ENCODE peak calls at places on chromosomes 5 and 9, in four cellular contexts. One of them, this sample, is unnamed.

GRCh38 chr9:134205636-134206316 is 41.4 kb upstream of the RNU6ATAC start:
- DNase-seq in GM23248: peak; percentile 90
- DNase-seq in brain microvascular endothelial cell: no peak
- DNase-seq in fibroblast of pulmonary artery: peak; percentile 88
- DNase-seq in this sample: peak; percentile 90

GRCh38 chr9:133186736-133187135 is 22.3 kb downstream of the OBP2B start:
- DNase-seq in GM23248: no peak
- DNase-seq in brain microvascular endothelial cell: no peak
- DNase-seq in fibroblast of pulmonary artery: no peak
- DNase-seq in this sample: no peak

GRCh38 chr9:115369322-115369957 is 251.5 kb upstream of the TNC start:
- DNase-seq in GM23248: peak; percentile 58
- DNase-seq in brain microvascular endothelial cell: peak; percentile 66
- DNase-seq in fibroblast of pulmonary artery: peak; percentile 58
- DNase-seq in this sample: peak; percentile 87

GRCh38 chr5:111385970-111386831 is 126.1 kb downstream of the STARD4 start:
- DNase-seq in GM23248: peak; percentile 19
- DNase-seq in brain microvascular endothelial cell: no peak
- DNase-seq in fibroblast of pulmonary artery: no peak
- DNase-seq in this sample: no peak

GRCh38 chr9:129089246-129089645 is 8.3 kb downstream of the DOLPP1 start:
- DNase-seq in GM23248: no peak
- DNase-seq in brain microvascular endothelial cell: no peak
- DNase-seq in fibroblast of pulmonary artery: no peak
- DNase-seq in this sample: no peak

GRCh38 chr9:109244179-109245132 is 76.4 kb downstream of the EPB41L4B start:
- DNase-seq in GM23248: peak; percentile 68
- DNase-seq in brain microvascular endothelial cell: peak; percentile 63
- DNase-seq in fibroblast of pulmonary artery: peak; percentile 76
- DNase-seq in this sample: peak; percentile 61

GRCh38 chr5:145479271-145479670 is 355.9 kb downstream of the PRELID2 start:
- DNase-seq in GM23248: peak; percentile 34
- DNase-seq in brain microvascular endothelial cell: peak; percentile 39
- DNase-seq in fibroblast of pulmonary artery: peak; percentile 41
- DNase-seq in this sample: peak; percentile 34

GRCh38 chr5:174550026-174550425 is 174.4 kb upstream of the MSX2 start:
- DNase-seq in GM23248: no peak
- DNase-seq in brain microvascular endothelial cell: no peak
- DNase-seq in fibroblast of pulmonary artery: no peak
- DNase-seq in this sample: no peak

GRCh38 chr9:19156805-19157204 is 29.5 kb upstream of the PLIN2 start:
- DNase-seq in GM23248: peak; percentile 79
- DNase-seq in brain microvascular endothelial cell: no peak
- DNase-seq in fibroblast of pulmonary artery: peak; percentile 41
- DNase-seq in this sample: peak; percentile 86

GRCh38 chr5:20832204-20833080 is 844.4 kb upstream of the CDH18 start:
- DNase-seq in GM23248: no peak
- DNase-seq in brain microvascular endothelial cell: no peak
- DNase-seq in fibroblast of pulmonary artery: no peak
- DNase-seq in this sample: no peak

GRCh38 chr9:76687861-76688374 is 76.3 kb upstream of the PCA3 start:
- DNase-seq in GM23248: peak; percentile 95
- DNase-seq in brain microvascular endothelial cell: peak; percentile 83
- DNase-seq in fibroblast of pulmonary artery: peak; percentile 91
- DNase-seq in this sample: peak; percentile 94

GRCh38 chr5:161311965-161312364 is 234.6 kb downstream of the GABRB2 start:
- DNase-seq in GM23248: no peak
- DNase-seq in brain microvascular endothelial cell: no peak
- DNase-seq in fibroblast of pulmonary artery: no peak
- DNase-seq in this sample: no peak

GRCh38 chr5:121189569-121190305 is 661.9 kb upstream of the FTMT start:
- DNase-seq in GM23248: peak; percentile 49
- DNase-seq in brain microvascular endothelial cell: peak; percentile 63
- DNase-seq in fibroblast of pulmonary artery: peak; percentile 77
- DNase-seq in this sample: peak; percentile 49

GRCh38 chr5:103207653-103208052 is 50.9 kb upstream of the MACIR start:
- DNase-seq in GM23248: peak; percentile 50
- DNase-seq in brain microvascular endothelial cell: no peak
- DNase-seq in fibroblast of pulmonary artery: peak; percentile 75
- DNase-seq in this sample: peak; percentile 13

GRCh38 chr9:15231788-15232635 is 75.0 kb downstream of the TTC39B start:
- DNase-seq in GM23248: peak; percentile 64
- DNase-seq in brain microvascular endothelial cell: no peak
- DNase-seq in fibroblast of pulmonary artery: peak; percentile 50
- DNase-seq in this sample: peak; percentile 62

GRCh38 chr9:127176631-127177030 is 54.2 kb upstream of the ANGPTL2 start:
- DNase-seq in GM23248: no peak
- DNase-seq in brain microvascular endothelial cell: no peak
- DNase-seq in fibroblast of pulmonary artery: no peak
- DNase-seq in this sample: no peak

GRCh38 chr5:160398806-160399205 is 1.0 kb downstream of the FAM200C start:
- DNase-seq in GM23248: peak; percentile 57
- DNase-seq in brain microvascular endothelial cell: peak; percentile 17
- DNase-seq in fibroblast of pulmonary artery: peak; percentile 22
- DNase-seq in this sample: peak; percentile 50

GRCh38 chr9:123426406-123426805 is 70.4 kb downstream of the CRB2 start:
- DNase-seq in GM23248: no peak
- DNase-seq in brain microvascular endothelial cell: no peak
- DNase-seq in fibroblast of pulmonary artery: no peak
- DNase-seq in this sample: no peak

GRCh38 chr5:59218424-59219045 is 635.7 kb downstream of the RAB3C start:
- DNase-seq in GM23248: peak; percentile 23
- DNase-seq in brain microvascular endothelial cell: no peak
- DNase-seq in fibroblast of pulmonary artery: peak; percentile 36
- DNase-seq in this sample: peak; percentile 14

GRCh38 chr9:119221281-119221680 is 148.0 kb downstream of the BRINP1 start:
- DNase-seq in GM23248: peak; percentile 60
- DNase-seq in brain microvascular endothelial cell: no peak
- DNase-seq in fibroblast of pulmonary artery: no peak
- DNase-seq in this sample: peak; percentile 2

GRCh38 chr5:1792842-1793266 is 6.8 kb downstream of the MRPL36 start:
- DNase-seq in GM23248: peak; percentile 80
- DNase-seq in brain microvascular endothelial cell: peak; percentile 98
- DNase-seq in fibroblast of pulmonary artery: peak; percentile 83
- DNase-seq in this sample: peak; percentile 90

GRCh38 chr9:134318941-134319305 is 7.3 kb upstream of the RXRA start:
- DNase-seq in GM23248: no peak
- DNase-seq in brain microvascular endothelial cell: no peak
- DNase-seq in fibroblast of pulmonary artery: no peak
- DNase-seq in this sample: no peak

GRCh38 chr5:136222575-136223235 is 29.7 kb upstream of the SMIM32 start:
- DNase-seq in GM23248: peak; percentile 19
- DNase-seq in brain microvascular endothelial cell: no peak
- DNase-seq in fibroblast of pulmonary artery: no peak
- DNase-seq in this sample: no peak

GRCh38 chr9:128470560-128470959 is 14.8 kb downstream of the ODF2 start:
- DNase-seq in GM23248: peak; percentile 62
- DNase-seq in brain microvascular endothelial cell: no peak
- DNase-seq in fibroblast of pulmonary artery: peak; percentile 73
- DNase-seq in this sample: peak; percentile 75

GRCh38 chr5:40587284-40587882 is 92.3 kb upstream of the PTGER4 start:
- DNase-seq in GM23248: no peak
- DNase-seq in brain microvascular endothelial cell: no peak
- DNase-seq in fibroblast of pulmonary artery: no peak
- DNase-seq in this sample: no peak

GRCh38 chr5:177491429-177491945 is 5.9 kb downstream of the PDLIM7 start:
- DNase-seq in GM23248: peak; percentile 57
- DNase-seq in brain microvascular endothelial cell: no peak
- DNase-seq in fibroblast of pulmonary artery: no peak
- DNase-seq in this sample: peak; percentile 37

GRCh38 chr5:122310886-122311285 is 1.2 kb upstream of the SNCAIP start:
- DNase-seq in GM23248: peak; percentile 69
- DNase-seq in brain microvascular endothelial cell: no peak
- DNase-seq in fibroblast of pulmonary artery: no peak
- DNase-seq in this sample: no peak

GRCh38 chr9:36762958-36763357 is 190.3 kb downstream of the MELK start:
- DNase-seq in GM23248: no peak
- DNase-seq in brain microvascular endothelial cell: no peak
- DNase-seq in fibroblast of pulmonary artery: no peak
- DNase-seq in this sample: no peak

GRCh38 chr5:32713396-32714381 is 2.6 kb downstream of the NPR3 start:
- DNase-seq in GM23248: peak; percentile 82
- DNase-seq in brain microvascular endothelial cell: no peak
- DNase-seq in fibroblast of pulmonary artery: no peak
- DNase-seq in this sample: peak; percentile 20

GRCh38 chr9:71719585-71719984 is 48.7 kb downstream of the CEMIP2 start:
- DNase-seq in GM23248: peak; percentile 61
- DNase-seq in brain microvascular endothelial cell: no peak
- DNase-seq in fibroblast of pulmonary artery: peak; percentile 68
- DNase-seq in this sample: peak; percentile 90

GRCh38 chr5:88671808-88672499 is 211.0 kb downstream of the MEF2C start:
- DNase-seq in GM23248: no peak
- DNase-seq in brain microvascular endothelial cell: no peak
- DNase-seq in fibroblast of pulmonary artery: no peak
- DNase-seq in this sample: no peak
- H3K4me3 ChIP-seq in GM23248: no peak overlapping the region
- H3K4me3 ChIP-seq in brain microvascular endothelial cell: peak overlapping the region; percentile 59
- H3K4me3 ChIP-seq in fibroblast of pulmonary artery: no peak overlapping the region
- H3K4me3 ChIP-seq in this sample: no peak overlapping the region

GRCh38 chr5:173236531-173237501 is 1.8 kb upstream of the NKX2-5 start:
- DNase-seq in GM23248: no peak
- DNase-seq in brain microvascular endothelial cell: no peak
- DNase-seq in fibroblast of pulmonary artery: no peak
- DNase-seq in this sample: no peak

GRCh38 chr5:173240091-173241050 is 5.4 kb upstream of the NKX2-5 start:
- DNase-seq in GM23248: no peak
- DNase-seq in brain microvascular endothelial cell: no peak
- DNase-seq in fibroblast of pulmonary artery: no peak
- DNase-seq in this sample: no peak

GRCh38 chr5:173239233-173239593 is 4.2 kb upstream of the NKX2-5 start:
- DNase-seq in GM23248: no peak
- DNase-seq in brain microvascular endothelial cell: no peak
- DNase-seq in fibroblast of pulmonary artery: no peak
- DNase-seq in this sample: no peak

GRCh38 chr5:173237821-173238220 is 2.8 kb upstream of the NKX2-5 start:
- DNase-seq in GM23248: no peak
- DNase-seq in brain microvascular endothelial cell: no peak
- DNase-seq in fibroblast of pulmonary artery: no peak
- DNase-seq in this sample: no peak

DNA sequence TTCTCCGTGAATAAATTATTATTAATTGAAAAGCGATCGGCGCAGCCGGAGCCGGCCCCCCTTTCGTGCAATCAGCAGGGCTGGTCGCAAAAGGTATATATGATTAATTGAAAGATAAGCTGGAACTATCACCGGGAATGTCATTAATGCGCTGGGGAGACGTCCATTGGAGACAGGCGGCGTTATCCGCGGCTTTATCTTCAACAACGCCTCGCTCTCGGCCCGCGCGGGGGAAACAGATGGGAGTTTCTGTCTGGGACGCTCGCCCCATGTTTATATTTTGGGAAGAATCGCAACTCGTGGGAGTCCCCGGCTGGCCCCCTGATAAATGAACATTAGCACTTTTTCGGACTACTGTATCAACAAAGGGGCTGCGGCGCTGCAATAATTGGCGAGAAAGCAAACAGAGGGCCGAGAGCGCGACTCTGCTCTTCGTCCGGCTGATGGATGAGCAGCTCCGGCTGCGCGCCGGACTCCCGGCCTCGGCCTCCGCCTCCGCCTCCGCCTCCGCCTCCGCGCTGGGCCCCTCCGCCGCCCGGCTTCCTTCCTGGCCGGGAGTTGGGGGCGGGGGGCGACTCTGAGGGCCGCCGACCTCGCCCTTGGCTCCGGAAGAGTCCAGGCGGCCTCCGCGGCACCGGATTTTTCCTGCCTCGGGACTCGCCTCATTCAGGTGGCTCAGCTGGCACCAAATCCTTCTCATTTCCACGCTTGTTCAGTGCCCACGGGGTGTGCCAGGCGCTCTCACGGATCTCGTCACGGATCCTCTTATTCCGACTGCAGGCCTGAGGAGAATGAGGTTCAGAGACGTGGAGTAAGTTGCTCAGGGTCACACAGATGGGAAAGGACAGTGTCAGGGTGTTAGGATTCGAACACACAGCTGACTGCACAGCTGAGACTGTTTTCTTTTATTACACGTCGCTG is 3.6 kb upstream of the NKX2-5 start:
- DNase-seq in GM23248: no peak
- DNase-seq in brain microvascular endothelial cell: no peak
- DNase-seq in fibroblast of pulmonary artery: no peak
- DNase-seq in this sample: no peak
- H3K4me3 ChIP-seq in GM23248: no peak overlapping the region
- H3K4me3 ChIP-seq in brain microvascular endothelial cell: peak overlapping the region; percentile 36
- H3K4me3 ChIP-seq in fibroblast of pulmonary artery: peak overlapping the region; percentile 27
- H3K4me3 ChIP-seq in this sample: no peak overlapping the region

GRCh38 chr5:78907255-78907886 is 77.7 kb downstream of the ARSB start:
- DNase-seq in GM23248: peak; percentile 92
- DNase-seq in brain microvascular endothelial cell: peak; percentile 92
- DNase-seq in fibroblast of pulmonary artery: peak; percentile 91
- DNase-seq in this sample: peak; percentile 93
- H3K4me3 ChIP-seq in GM23248: peak overlapping the region; percentile 68
- H3K4me3 ChIP-seq in brain microvascular endothelial cell: peak overlapping the region; percentile 29
- H3K4me3 ChIP-seq in fibroblast of pulmonary artery: peak overlapping the region; percentile 27
- H3K4me3 ChIP-seq in this sample: peak overlapping the region; percentile 30

DNA sequence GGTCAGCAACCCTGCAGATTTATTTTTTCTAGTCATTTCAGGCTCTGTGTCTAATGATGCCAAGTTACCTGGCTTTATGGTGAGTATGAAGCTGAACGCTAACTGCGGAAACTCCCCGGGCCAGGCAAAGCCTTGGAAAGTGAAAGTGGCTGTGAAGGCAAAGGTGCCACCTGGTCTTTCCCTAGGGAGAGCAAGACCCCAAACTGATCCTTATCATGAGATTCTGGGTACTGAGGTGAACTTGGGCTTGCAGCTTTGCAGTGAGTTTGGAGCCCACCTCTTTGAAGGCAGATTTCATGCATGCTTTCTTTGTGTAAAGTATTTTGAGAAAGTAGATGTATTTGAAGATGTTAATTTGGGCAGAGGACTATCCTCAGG is 63.3 kb downstream of the CARTPT start:
- DNase-seq in GM23248: no peak
- DNase-seq in brain microvascular endothelial cell: no peak
- DNase-seq in fibroblast of pulmonary artery: no peak
- DNase-seq in this sample: no peak
- H3K4me3 ChIP-seq in GM23248: no peak overlapping the region
- H3K4me3 ChIP-seq in brain microvascular endothelial cell: no peak overlapping the region
- H3K4me3 ChIP-seq in fibroblast of pulmonary artery: no peak overlapping the region
- H3K4me3 ChIP-seq in this sample: no peak overlapping the region

GRCh38 chr5:76492819-76493189 is 89.7 kb downstream of the IQGAP2 start:
- DNase-seq in GM23248: no peak
- DNase-seq in brain microvascular endothelial cell: no peak
- DNase-seq in fibroblast of pulmonary artery: no peak
- DNase-seq in this sample: no peak

GRCh38 chr5:76490970-76491369 is 87.9 kb downstream of the IQGAP2 start:
- DNase-seq in GM23248: no peak
- DNase-seq in brain microvascular endothelial cell: no peak
- DNase-seq in fibroblast of pulmonary artery: no peak
- DNase-seq in this sample: no peak

GRCh38 chr5:76488969-76489368 is 85.9 kb downstream of the IQGAP2 start:
- DNase-seq in GM23248: no peak
- DNase-seq in brain microvascular endothelial cell: no peak
- DNase-seq in fibroblast of pulmonary artery: no peak
- DNase-seq in this sample: no peak

GRCh38 chr5:76487784-76488183 is 84.7 kb downstream of the IQGAP2 start:
- DNase-seq in GM23248: no peak
- DNase-seq in brain microvascular endothelial cell: no peak
- DNase-seq in fibroblast of pulmonary artery: no peak
- DNase-seq in this sample: no peak

GRCh38 chr5:76489877-76490688 is 87.0 kb downstream of the IQGAP2 start:
- DNase-seq in GM23248: no peak
- DNase-seq in brain microvascular endothelial cell: no peak
- DNase-seq in fibroblast of pulmonary artery: no peak
- DNase-seq in this sample: no peak
- H3K4me3 ChIP-seq in GM23248: no peak overlapping the region
- H3K4me3 ChIP-seq in brain microvascular endothelial cell: no peak overlapping the region
- H3K4me3 ChIP-seq in fibroblast of pulmonary artery: no peak overlapping the region
- H3K4me3 ChIP-seq in this sample: no peak overlapping the region

This sample was measured in fibroblast of mammary gland.